ENCODE peak calls at places on chromosomes 7 and 10, in six cellular contexts. F is body of pancreas, H is SJSA1, I is tibial nerve, G is tibial artery, T is foreskin keratinocyte. R is an unnamed sample.

GRCh38 chr7:129091484-129092002 is 36.6 kb upstream of the TNPO3 start:
- DNase-seq in I (peak), G (peak), F (peak), T (peak), H (peak), R (peak)

GRCh38 chr10:98172073-98172472 is 37.6 kb downstream of the R3HCC1L start:
- DNase-seq in G (no peak), F (no peak), I (peak), T (no peak), H (no peak), R (peak)

GRCh38 chr10:121655254-121656142 is 57.3 kb upstream of the FGFR2 start:
- DNase-seq in H (no peak), F (no peak), G (no peak), I (no peak), T (no peak), R (no peak)

GRCh38 chr7:128859232-128860157 is 3.2 kb upstream of the ATP6V1F start:
- DNase-seq in T (no peak), H (no peak), I (no peak), G (no peak), F (no peak), R (no peak)

GRCh38 chr7:29825750-29826529 is 19.6 kb downstream of the WIPF3 start:
- DNase-seq in G (no peak), I (no peak), T (no peak), F (no peak), H (no peak), R (no peak)

GRCh38 chr10:102405108-102405561 is 9.6 kb downstream of the NFKB2 start:
- DNase-seq in I (no peak), F (no peak), T (no peak), H (no peak), G (no peak), R (no peak)

GRCh38 chr7:141704741-141705140 is 2.8 kb upstream of the DENND11 start:
- DNase-seq in F (no peak), G (no peak), I (no peak), T (no peak), H (peak), R (no peak)

GRCh38 chr10:86265877-86266259 is 100.7 kb downstream of the GRID1 start:
- DNase-seq in H (no peak), G (peak), F (peak), T (no peak), I (no peak), R (no peak)

GRCh38 chr7:156612930-156613329 is 27.6 kb upstream of the RNF32 start:
- DNase-seq in I (no peak), G (no peak), F (no peak), T (no peak), H (no peak), R (no peak)

GRCh38 chr7:43666938-43667337 is 62.4 kb downstream of the COA1 start:
- DNase-seq in T (no peak), F (no peak), H (no peak), G (no peak), I (no peak), R (no peak)

GRCh38 chr7:468681-469590 is 50.7 kb downstream of the PDGFA start:
- DNase-seq in H (no peak), G (peak), F (peak), I (no peak), T (no peak), R (peak)

GRCh38 chr10:132681858-132682755 is 103.8 kb downstream of the NKX6-2 start:
- DNase-seq in H (no peak), I (no peak), F (peak), G (peak), T (no peak), R (no peak)

GRCh38 chr7:35430547-35431153 is 176.8 kb upstream of the TBX20 start:
- DNase-seq in I (no peak), T (no peak), F (no peak), G (no peak), H (no peak), R (no peak)

GRCh38 chr7:85464042-85464651 is 277.3 kb upstream of the SEMA3D start:
- DNase-seq in I (no peak), F (no peak), H (no peak), G (no peak), T (no peak), R (no peak)

GRCh38 chr10:104334965-104335650 is 3.2 kb downstream of the ITPRIP start:
- DNase-seq in T (no peak), I (no peak), H (no peak), F (no peak), G (no peak), R (no peak)

GRCh38 chr10:86969421-86970041 is 1.2 kb downstream of the ADIRF start:
- DNase-seq in F (no peak), G (peak), T (peak), I (no peak), H (peak), R (no peak)

GRCh38 chr7:129535896-129536295 is 33.6 kb downstream of the SMKR1 start:
- DNase-seq in G (no peak), I (no peak), F (no peak), T (no peak), H (no peak), R (no peak)

GRCh38 chr7:28055161-28055544 is 125.4 kb downstream of the JAZF1 start:
- DNase-seq in I (no peak), H (peak), F (no peak), T (no peak), G (no peak), R (no peak)
- H3K27ac ChIP-seq in I (no peak), H (peak), F (no peak), T (no peak), G (no peak), R (no peak)

DNA sequence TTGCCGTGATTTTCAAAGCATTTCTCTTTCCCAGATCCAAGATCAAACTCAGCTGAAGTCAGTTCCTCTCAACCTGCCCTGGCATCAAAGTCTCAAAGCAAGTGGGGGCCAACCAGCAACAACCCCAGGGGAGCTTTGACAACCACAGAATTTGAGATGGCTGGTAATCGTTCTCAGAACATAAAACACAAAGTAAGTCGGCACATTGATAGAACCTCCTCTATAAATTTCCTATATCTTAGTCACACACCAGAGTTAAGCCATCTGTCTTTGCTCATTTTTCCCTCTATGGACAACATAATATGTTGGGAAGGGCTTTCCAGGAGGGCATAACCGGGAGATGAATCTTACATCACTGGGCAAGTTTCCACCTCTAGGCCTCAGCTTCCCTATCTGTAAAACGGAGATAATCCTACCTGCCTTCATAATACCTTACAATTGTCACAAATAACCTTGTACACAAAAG is 1.2 kb upstream of the DNAJC9 start:
- DNase-seq in I (no peak), G (no peak), T (no peak), H (no peak), F (no peak), R (no peak)
- H3K27ac ChIP-seq in I (no peak), G (no peak), T (no peak), H (no peak), F (peak), R (peak)

DNA sequence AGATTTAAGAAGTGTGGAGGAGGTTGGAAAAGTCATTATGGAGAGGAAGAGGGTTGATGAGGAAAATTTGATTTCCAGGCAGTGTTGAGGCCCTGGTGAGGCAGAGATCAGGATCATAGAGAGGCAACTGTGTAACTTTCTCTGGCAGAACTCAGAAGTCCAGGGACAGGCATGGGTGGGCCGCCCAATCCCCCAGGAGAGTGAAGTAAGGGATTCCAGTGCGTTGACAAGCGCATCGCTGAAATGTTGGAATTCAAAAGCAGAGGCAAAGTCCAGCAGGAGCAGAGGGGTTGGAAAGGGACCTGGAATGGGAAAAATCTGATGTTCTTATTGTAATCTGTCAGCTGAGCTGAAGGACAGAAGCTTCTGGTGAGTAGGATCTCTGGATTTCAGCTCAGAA is 207.3 kb downstream of the FAM107B start:
- DNase-seq in F (no peak), H (no peak), I (no peak), G (no peak), T (no peak), R (no peak)
- H3K27ac ChIP-seq in F (no peak), H (no peak), I (no peak), G (no peak), T (no peak), R (no peak)

DNA sequence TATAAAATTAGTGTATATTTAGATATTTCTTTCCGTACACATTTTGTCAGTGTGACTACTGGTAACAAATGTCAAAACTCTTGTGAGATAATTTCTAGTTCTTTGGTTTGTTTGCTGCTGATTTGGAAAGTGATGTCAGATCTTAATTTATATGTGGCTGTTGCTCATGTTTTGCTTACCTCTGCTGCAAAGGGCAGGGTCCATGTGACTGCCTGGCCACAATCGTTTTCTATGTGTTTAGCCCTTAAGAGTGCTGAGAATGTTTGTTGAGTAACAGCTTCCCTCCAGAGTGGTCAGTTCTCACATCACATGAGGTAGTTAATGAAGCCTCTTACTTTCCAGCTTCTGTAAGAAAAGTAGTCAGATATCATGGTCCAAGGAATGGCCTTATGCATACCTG is 4.2 kb downstream of the NRBF2 start:
- DNase-seq in T (no peak), G (no peak), H (no peak), F (no peak), I (no peak), R (no peak)
- H3K27ac ChIP-seq in T (no peak), G (no peak), H (no peak), F (no peak), I (no peak), R (peak)